ENCODE peak calls at places on chromosome 9, in ten cellular contexts. One of them, this sample, is unnamed.

GRCh38 chr9:82546131-82546530 is 516.8 kb downstream of the RASEF start:
- DNase-seq in NCI-H1694: no peak
- DNase-seq in transverse colon: no peak
- DNase-seq in left cardiac atrium: no peak
- DNase-seq in hypothalamus: no peak
- DNase-seq in HL-60: no peak
- DNase-seq in GM12892: no peak
- DNase-seq in upper lobe of right lung: no peak
- DNase-seq in activated T-cell treated with anti-CD3 and anti-CD28 coated beads for 48 hours: no peak
- DNase-seq in stimulated activated CD4-positive, alpha-beta T cell treated with anti-CD3 and anti-CD28 coated beads, Interleukin-4, amount 100 ng/mL, for 4 hours: no peak
- DNase-seq in this sample: no peak

GRCh38 chr9:14131353-14132088 is 182.4 kb downstream of the NFIB start:
- DNase-seq in NCI-H1694: peak
- DNase-seq in transverse colon: no peak
- DNase-seq in left cardiac atrium: no peak
- DNase-seq in hypothalamus: no peak
- DNase-seq in HL-60: no peak
- DNase-seq in GM12892: no peak
- DNase-seq in upper lobe of right lung: no peak
- DNase-seq in activated T-cell treated with anti-CD3 and anti-CD28 coated beads for 48 hours: no peak
- DNase-seq in stimulated activated CD4-positive, alpha-beta T cell treated with anti-CD3 and anti-CD28 coated beads, Interleukin-4, amount 100 ng/mL, for 4 hours: no peak
- DNase-seq in this sample: no peak

GRCh38 chr9:93452710-93453046 is 703 bp downstream of the FAM120AOS start:
- DNase-seq in NCI-H1694: no peak
- DNase-seq in transverse colon: peak
- DNase-seq in left cardiac atrium: peak
- DNase-seq in hypothalamus: no peak
- DNase-seq in HL-60: no peak
- DNase-seq in GM12892: no peak
- DNase-seq in upper lobe of right lung: no peak
- DNase-seq in activated T-cell treated with anti-CD3 and anti-CD28 coated beads for 48 hours: no peak
- DNase-seq in stimulated activated CD4-positive, alpha-beta T cell treated with anti-CD3 and anti-CD28 coated beads, Interleukin-4, amount 100 ng/mL, for 4 hours: no peak
- DNase-seq in this sample: no peak

GRCh38 chr9:98687911-98688310 is 20.8 kb downstream of the GABBR2 start:
- DNase-seq in NCI-H1694: no peak
- DNase-seq in transverse colon: no peak
- DNase-seq in left cardiac atrium: no peak
- DNase-seq in hypothalamus: no peak
- DNase-seq in HL-60: no peak
- DNase-seq in GM12892: no peak
- DNase-seq in upper lobe of right lung: no peak
- DNase-seq in activated T-cell treated with anti-CD3 and anti-CD28 coated beads for 48 hours: no peak
- DNase-seq in stimulated activated CD4-positive, alpha-beta T cell treated with anti-CD3 and anti-CD28 coated beads, Interleukin-4, amount 100 ng/mL, for 4 hours: no peak
- DNase-seq in this sample: no peak

GRCh38 chr9:35716236-35716635 is 15.8 kb downstream of the TLN1 start:
- DNase-seq in NCI-H1694: no peak
- DNase-seq in transverse colon: no peak
- DNase-seq in left cardiac atrium: no peak
- DNase-seq in hypothalamus: no peak
- DNase-seq in HL-60: no peak
- DNase-seq in GM12892: no peak
- DNase-seq in upper lobe of right lung: no peak
- DNase-seq in activated T-cell treated with anti-CD3 and anti-CD28 coated beads for 48 hours: no peak
- DNase-seq in stimulated activated CD4-positive, alpha-beta T cell treated with anti-CD3 and anti-CD28 coated beads, Interleukin-4, amount 100 ng/mL, for 4 hours: no peak
- DNase-seq in this sample: no peak

GRCh38 chr9:100370064-100370723 is 17.5 kb upstream of the TEX10 start:
- DNase-seq in NCI-H1694: no peak
- DNase-seq in transverse colon: no peak
- DNase-seq in left cardiac atrium: no peak
- DNase-seq in hypothalamus: no peak
- DNase-seq in HL-60: no peak
- DNase-seq in GM12892: no peak
- DNase-seq in upper lobe of right lung: no peak
- DNase-seq in activated T-cell treated with anti-CD3 and anti-CD28 coated beads for 48 hours: no peak
- DNase-seq in stimulated activated CD4-positive, alpha-beta T cell treated with anti-CD3 and anti-CD28 coated beads, Interleukin-4, amount 100 ng/mL, for 4 hours: no peak
- DNase-seq in this sample: no peak

GRCh38 chr9:100167912-100168775 is 69.1 kb downstream of the INVS start:
- DNase-seq in NCI-H1694: no peak
- DNase-seq in transverse colon: no peak
- DNase-seq in left cardiac atrium: no peak
- DNase-seq in hypothalamus: no peak
- DNase-seq in HL-60: no peak
- DNase-seq in GM12892: no peak
- DNase-seq in upper lobe of right lung: no peak
- DNase-seq in activated T-cell treated with anti-CD3 and anti-CD28 coated beads for 48 hours: no peak
- DNase-seq in stimulated activated CD4-positive, alpha-beta T cell treated with anti-CD3 and anti-CD28 coated beads, Interleukin-4, amount 100 ng/mL, for 4 hours: no peak
- DNase-seq in this sample: no peak

GRCh38 chr9:96256800-96257199 is 45.2 kb downstream of the HSD17B3 start:
- DNase-seq in NCI-H1694: no peak
- DNase-seq in transverse colon: no peak
- DNase-seq in left cardiac atrium: no peak
- DNase-seq in hypothalamus: no peak
- DNase-seq in HL-60: no peak
- DNase-seq in GM12892: no peak
- DNase-seq in upper lobe of right lung: no peak
- DNase-seq in activated T-cell treated with anti-CD3 and anti-CD28 coated beads for 48 hours: no peak
- DNase-seq in stimulated activated CD4-positive, alpha-beta T cell treated with anti-CD3 and anti-CD28 coated beads, Interleukin-4, amount 100 ng/mL, for 4 hours: no peak
- DNase-seq in this sample: peak

GRCh38 chr9:136438909-136439549 is 616 bp downstream of the INPP5E start:
- DNase-seq in NCI-H1694: no peak
- DNase-seq in transverse colon: peak
- DNase-seq in left cardiac atrium: no peak
- DNase-seq in hypothalamus: no peak
- DNase-seq in HL-60: peak
- DNase-seq in GM12892: peak
- DNase-seq in upper lobe of right lung: peak
- DNase-seq in activated T-cell treated with anti-CD3 and anti-CD28 coated beads for 48 hours: peak
- DNase-seq in stimulated activated CD4-positive, alpha-beta T cell treated with anti-CD3 and anti-CD28 coated beads, Interleukin-4, amount 100 ng/mL, for 4 hours: peak
- DNase-seq in this sample: peak

GRCh38 chr9:5510991-5511390 is 660 bp downstream of the PDCD1LG2 start:
- DNase-seq in NCI-H1694: peak
- DNase-seq in transverse colon: no peak
- DNase-seq in left cardiac atrium: no peak
- DNase-seq in hypothalamus: no peak
- DNase-seq in HL-60: no peak
- DNase-seq in GM12892: no peak
- DNase-seq in upper lobe of right lung: no peak
- DNase-seq in activated T-cell treated with anti-CD3 and anti-CD28 coated beads for 48 hours: no peak
- DNase-seq in stimulated activated CD4-positive, alpha-beta T cell treated with anti-CD3 and anti-CD28 coated beads, Interleukin-4, amount 100 ng/mL, for 4 hours: no peak
- DNase-seq in this sample: no peak

GRCh38 chr9:29068461-29068860 is 1495.2 kb upstream of the C9orf72 start:
- DNase-seq in NCI-H1694: no peak
- DNase-seq in transverse colon: no peak
- DNase-seq in left cardiac atrium: no peak
- DNase-seq in hypothalamus: no peak
- DNase-seq in HL-60: no peak
- DNase-seq in GM12892: no peak
- DNase-seq in upper lobe of right lung: no peak
- DNase-seq in activated T-cell treated with anti-CD3 and anti-CD28 coated beads for 48 hours: no peak
- DNase-seq in stimulated activated CD4-positive, alpha-beta T cell treated with anti-CD3 and anti-CD28 coated beads, Interleukin-4, amount 100 ng/mL, for 4 hours: no peak
- DNase-seq in this sample: no peak

GRCh38 chr9:93911136-93911745 is 43.9 kb downstream of the BARX1 start:
- DNase-seq in NCI-H1694: no peak
- DNase-seq in transverse colon: no peak
- DNase-seq in left cardiac atrium: peak
- DNase-seq in hypothalamus: no peak
- DNase-seq in HL-60: no peak
- DNase-seq in GM12892: no peak
- DNase-seq in upper lobe of right lung: no peak
- DNase-seq in activated T-cell treated with anti-CD3 and anti-CD28 coated beads for 48 hours: no peak
- DNase-seq in stimulated activated CD4-positive, alpha-beta T cell treated with anti-CD3 and anti-CD28 coated beads, Interleukin-4, amount 100 ng/mL, for 4 hours: no peak
- DNase-seq in this sample: no peak

GRCh38 chr9:85166808-85167545 is 497.4 kb downstream of the NTRK2 start:
- DNase-seq in NCI-H1694: no peak
- DNase-seq in transverse colon: no peak
- DNase-seq in left cardiac atrium: no peak
- DNase-seq in hypothalamus: no peak
- DNase-seq in HL-60: no peak
- DNase-seq in GM12892: no peak
- DNase-seq in upper lobe of right lung: no peak
- DNase-seq in activated T-cell treated with anti-CD3 and anti-CD28 coated beads for 48 hours: no peak
- DNase-seq in stimulated activated CD4-positive, alpha-beta T cell treated with anti-CD3 and anti-CD28 coated beads, Interleukin-4, amount 100 ng/mL, for 4 hours: no peak
- DNase-seq in this sample: no peak

GRCh38 chr9:122053056-122053455 is 40.1 kb downstream of the TTLL11 start:
- DNase-seq in NCI-H1694: no peak
- DNase-seq in transverse colon: no peak
- DNase-seq in left cardiac atrium: no peak
- DNase-seq in hypothalamus: no peak
- DNase-seq in HL-60: no peak
- DNase-seq in GM12892: no peak
- DNase-seq in upper lobe of right lung: no peak
- DNase-seq in activated T-cell treated with anti-CD3 and anti-CD28 coated beads for 48 hours: no peak
- DNase-seq in stimulated activated CD4-positive, alpha-beta T cell treated with anti-CD3 and anti-CD28 coated beads, Interleukin-4, amount 100 ng/mL, for 4 hours: no peak
- DNase-seq in this sample: no peak

GRCh38 chr9:129250786-129251185 is 72.7 kb upstream of the IER5L start:
- DNase-seq in NCI-H1694: no peak
- DNase-seq in transverse colon: no peak
- DNase-seq in left cardiac atrium: no peak
- DNase-seq in hypothalamus: no peak
- DNase-seq in HL-60: no peak
- DNase-seq in GM12892: no peak
- DNase-seq in upper lobe of right lung: no peak
- DNase-seq in activated T-cell treated with anti-CD3 and anti-CD28 coated beads for 48 hours: no peak
- DNase-seq in stimulated activated CD4-positive, alpha-beta T cell treated with anti-CD3 and anti-CD28 coated beads, Interleukin-4, amount 100 ng/mL, for 4 hours: no peak
- DNase-seq in this sample: no peak

GRCh38 chr9:120715331-120715924 is 1.2 kb upstream of the MEGF9 start:
- DNase-seq in NCI-H1694: peak
- DNase-seq in transverse colon: peak
- DNase-seq in left cardiac atrium: peak
- DNase-seq in hypothalamus: no peak
- DNase-seq in HL-60: no peak
- DNase-seq in GM12892: no peak
- DNase-seq in upper lobe of right lung: no peak
- DNase-seq in activated T-cell treated with anti-CD3 and anti-CD28 coated beads for 48 hours: no peak
- DNase-seq in stimulated activated CD4-positive, alpha-beta T cell treated with anti-CD3 and anti-CD28 coated beads, Interleukin-4, amount 100 ng/mL, for 4 hours: no peak
- DNase-seq in this sample: no peak

GRCh38 chr9:1047605-1048235 is 2.4 kb upstream of the DMRT2 start:
- DNase-seq in NCI-H1694: no peak
- DNase-seq in transverse colon: peak
- DNase-seq in left cardiac atrium: no peak
- DNase-seq in hypothalamus: no peak
- DNase-seq in HL-60: no peak
- DNase-seq in GM12892: no peak
- DNase-seq in upper lobe of right lung: no peak
- DNase-seq in activated T-cell treated with anti-CD3 and anti-CD28 coated beads for 48 hours: no peak
- DNase-seq in stimulated activated CD4-positive, alpha-beta T cell treated with anti-CD3 and anti-CD28 coated beads, Interleukin-4, amount 100 ng/mL, for 4 hours: no peak
- DNase-seq in this sample: no peak

GRCh38 chr9:84679571-84679970 is 10.0 kb downstream of the NTRK2 start:
- DNase-seq in NCI-H1694: no peak
- DNase-seq in transverse colon: no peak
- DNase-seq in left cardiac atrium: no peak
- DNase-seq in hypothalamus: no peak
- DNase-seq in HL-60: no peak
- DNase-seq in GM12892: no peak
- DNase-seq in upper lobe of right lung: no peak
- DNase-seq in activated T-cell treated with anti-CD3 and anti-CD28 coated beads for 48 hours: no peak
- DNase-seq in stimulated activated CD4-positive, alpha-beta T cell treated with anti-CD3 and anti-CD28 coated beads, Interleukin-4, amount 100 ng/mL, for 4 hours: no peak
- DNase-seq in this sample: no peak

GRCh38 chr9:83472221-83472665 is 66.0 kb downstream of the FRMD3 start:
- DNase-seq in NCI-H1694: no peak
- DNase-seq in transverse colon: peak
- DNase-seq in left cardiac atrium: no peak
- DNase-seq in hypothalamus: no peak
- DNase-seq in HL-60: no peak
- DNase-seq in GM12892: no peak
- DNase-seq in upper lobe of right lung: no peak
- DNase-seq in activated T-cell treated with anti-CD3 and anti-CD28 coated beads for 48 hours: no peak
- DNase-seq in stimulated activated CD4-positive, alpha-beta T cell treated with anti-CD3 and anti-CD28 coated beads, Interleukin-4, amount 100 ng/mL, for 4 hours: no peak
- DNase-seq in this sample: no peak